ENCODE peak calls at places on chromosomes 12 and 14, in seven cellular contexts. One of them, this sample, is unnamed.

GRCh38 chr12:29752121-29752520 is 31.6 kb downstream of the TMTC1 start:
- DNase-seq in dorsolateral prefrontal cortex: no peak
- DNase-seq in astrocyte of the cerebellum: no peak
- DNase-seq in left lung: no peak
- DNase-seq in DND-41: no peak
- DNase-seq in ovary: no peak
- DNase-seq in aorta: no peak
- DNase-seq in this sample: no peak

GRCh38 chr12:22617630-22618029 is 7.3 kb upstream of the ETNK1 start:
- DNase-seq in astrocyte of the cerebellum: no peak
- DNase-seq in dorsolateral prefrontal cortex: no peak
- DNase-seq in ovary: no peak
- DNase-seq in aorta: no peak
- DNase-seq in DND-41: no peak
- DNase-seq in left lung: no peak
- DNase-seq in this sample: no peak

GRCh38 chr14:66117600-66117999 is 368.6 kb upstream of the CCDC196 start:
- DNase-seq in aorta: no peak
- DNase-seq in DND-41: no peak
- DNase-seq in ovary: no peak
- DNase-seq in dorsolateral prefrontal cortex: no peak
- DNase-seq in left lung: no peak
- DNase-seq in astrocyte of the cerebellum: peak; percentile 62
- DNase-seq in this sample: no peak

GRCh38 chr12:94263011-94263786 is 114.8 kb downstream of the PLXNC1 start:
- DNase-seq in astrocyte of the cerebellum: no peak
- DNase-seq in dorsolateral prefrontal cortex: no peak
- DNase-seq in aorta: no peak
- DNase-seq in DND-41: peak; percentile 72
- DNase-seq in left lung: no peak
- DNase-seq in ovary: peak; percentile 33
- DNase-seq in this sample: no peak

GRCh38 chr12:120013659-120014380 is 24.8 kb downstream of the BICDL1 start:
- DNase-seq in ovary: no peak
- DNase-seq in left lung: no peak
- DNase-seq in DND-41: no peak
- DNase-seq in aorta: no peak
- DNase-seq in astrocyte of the cerebellum: no peak
- DNase-seq in dorsolateral prefrontal cortex: no peak
- DNase-seq in this sample: no peak

GRCh38 chr14:96827310-96827709 is 30.1 kb downstream of the VRK1 start:
- DNase-seq in ovary: no peak
- DNase-seq in left lung: no peak
- DNase-seq in DND-41: no peak
- DNase-seq in astrocyte of the cerebellum: no peak
- DNase-seq in aorta: no peak
- DNase-seq in dorsolateral prefrontal cortex: no peak
- DNase-seq in this sample: no peak

GRCh38 chr12:32765906-32766305 is 10.2 kb upstream of the YARS2 start:
- DNase-seq in ovary: no peak
- DNase-seq in dorsolateral prefrontal cortex: no peak
- DNase-seq in astrocyte of the cerebellum: peak; percentile 20
- DNase-seq in aorta: no peak
- DNase-seq in left lung: no peak
- DNase-seq in DND-41: no peak
- DNase-seq in this sample: no peak

GRCh38 chr12:23560611-23561010 is 388.9 kb downstream of the SOX5 start:
- DNase-seq in aorta: no peak
- DNase-seq in dorsolateral prefrontal cortex: no peak
- DNase-seq in left lung: no peak
- DNase-seq in astrocyte of the cerebellum: no peak
- DNase-seq in DND-41: no peak
- DNase-seq in ovary: no peak
- DNase-seq in this sample: no peak

GRCh38 chr12:132327351-132328171 is 1.8 kb downstream of the GALNT9 start:
- DNase-seq in ovary: peak; percentile 29
- DNase-seq in left lung: peak; percentile 40
- DNase-seq in dorsolateral prefrontal cortex: peak; percentile 78
- DNase-seq in DND-41: peak; percentile 76
- DNase-seq in astrocyte of the cerebellum: peak; percentile 5
- DNase-seq in aorta: no peak
- DNase-seq in this sample: no peak

GRCh38 chr12:49971141-49971540 is 1.6 kb upstream of the AQP6 start:
- DNase-seq in DND-41: no peak
- DNase-seq in left lung: no peak
- DNase-seq in ovary: no peak
- DNase-seq in dorsolateral prefrontal cortex: no peak
- DNase-seq in astrocyte of the cerebellum: no peak
- DNase-seq in aorta: peak; percentile 42
- DNase-seq in this sample: no peak

GRCh38 chr12:70822431-70822830 is 98.1 kb downstream of the PTPRR start:
- DNase-seq in dorsolateral prefrontal cortex: no peak
- DNase-seq in astrocyte of the cerebellum: no peak
- DNase-seq in left lung: no peak
- DNase-seq in aorta: no peak
- DNase-seq in ovary: no peak
- DNase-seq in DND-41: no peak
- DNase-seq in this sample: no peak

GRCh38 chr12:39672976-39673375 is 53.4 kb upstream of the ABCD2 start:
- DNase-seq in ovary: no peak
- DNase-seq in DND-41: no peak
- DNase-seq in dorsolateral prefrontal cortex: no peak
- DNase-seq in aorta: no peak
- DNase-seq in astrocyte of the cerebellum: no peak
- DNase-seq in left lung: no peak
- DNase-seq in this sample: no peak

GRCh38 chr14:63854330-63854729 is 1.5 kb downstream of the SYNE2 start:
- DNase-seq in left lung: no peak
- DNase-seq in aorta: no peak
- DNase-seq in ovary: no peak
- DNase-seq in DND-41: no peak
- DNase-seq in dorsolateral prefrontal cortex: no peak
- DNase-seq in astrocyte of the cerebellum: no peak
- DNase-seq in this sample: no peak

GRCh38 chr12:117662220-117662619 is 300.8 kb upstream of the NOS1 start:
- DNase-seq in left lung: no peak
- DNase-seq in ovary: no peak
- DNase-seq in aorta: no peak
- DNase-seq in dorsolateral prefrontal cortex: no peak
- DNase-seq in DND-41: no peak
- DNase-seq in astrocyte of the cerebellum: no peak
- DNase-seq in this sample: no peak

GRCh38 chr12:71415336-71416231 is 24.0 kb upstream of the LGR5 start:
- DNase-seq in astrocyte of the cerebellum: peak; percentile 37
- DNase-seq in ovary: no peak
- DNase-seq in DND-41: peak; percentile 27
- DNase-seq in dorsolateral prefrontal cortex: no peak
- DNase-seq in aorta: no peak
- DNase-seq in left lung: no peak
- DNase-seq in this sample: no peak

GRCh38 chr14:94213021-94213420 is 38.9 kb downstream of the PPP4R4 start:
- DNase-seq in aorta: no peak
- DNase-seq in left lung: no peak
- DNase-seq in DND-41: no peak
- DNase-seq in ovary: no peak
- DNase-seq in dorsolateral prefrontal cortex: no peak
- DNase-seq in astrocyte of the cerebellum: no peak
- DNase-seq in this sample: no peak

GRCh38 chr14:75003250-75004027 is 718 bp downstream of the EIF2B2 start:
- DNase-seq in aorta: no peak
- DNase-seq in DND-41: no peak
- DNase-seq in astrocyte of the cerebellum: no peak
- DNase-seq in ovary: no peak
- DNase-seq in dorsolateral prefrontal cortex: no peak
- DNase-seq in left lung: no peak
- DNase-seq in this sample: no peak

GRCh38 chr12:109331546-109331945 is 16.2 kb upstream of the MYO1H start:
- DNase-seq in left lung: no peak
- DNase-seq in astrocyte of the cerebellum: no peak
- DNase-seq in dorsolateral prefrontal cortex: no peak
- DNase-seq in DND-41: no peak
- DNase-seq in ovary: no peak
- DNase-seq in aorta: no peak
- DNase-seq in this sample: no peak

GRCh38 chr12:49705479-49706267 is 1.5 kb downstream of the FMNL3 start:
- DNase-seq in dorsolateral prefrontal cortex: no peak
- DNase-seq in aorta: peak; percentile 81
- DNase-seq in astrocyte of the cerebellum: peak; percentile 53
- DNase-seq in DND-41: no peak
- DNase-seq in ovary: peak; percentile 47
- DNase-seq in left lung: peak; percentile 56
- DNase-seq in this sample: no peak

GRCh38 chr14:29810064-29810463 is 117.6 kb downstream of the PRKD1 start:
- DNase-seq in astrocyte of the cerebellum: no peak
- DNase-seq in DND-41: no peak
- DNase-seq in dorsolateral prefrontal cortex: no peak
- DNase-seq in left lung: no peak
- DNase-seq in ovary: no peak
- DNase-seq in aorta: no peak
- DNase-seq in this sample: no peak

GRCh38 chr12:122795807-122796206 is 21.4 kb downstream of the CCDC62 start:
- DNase-seq in ovary: no peak
- DNase-seq in DND-41: no peak
- DNase-seq in aorta: no peak
- DNase-seq in astrocyte of the cerebellum: no peak
- DNase-seq in left lung: no peak
- DNase-seq in dorsolateral prefrontal cortex: no peak
- DNase-seq in this sample: no peak

GRCh38 chr12:9910716-9911421 is 21.3 kb downstream of the CLEC2A start:
- DNase-seq in ovary: no peak
- DNase-seq in dorsolateral prefrontal cortex: no peak
- DNase-seq in left lung: no peak
- DNase-seq in DND-41: no peak
- DNase-seq in astrocyte of the cerebellum: no peak
- DNase-seq in aorta: no peak
- DNase-seq in this sample: no peak

GRCh38 chr12:122293081-122293480 is 26.8 kb upstream of the VPS33A start:
- DNase-seq in DND-41: no peak
- DNase-seq in dorsolateral prefrontal cortex: no peak
- DNase-seq in astrocyte of the cerebellum: no peak
- DNase-seq in left lung: no peak
- DNase-seq in aorta: no peak
- DNase-seq in ovary: no peak
- DNase-seq in this sample: no peak

GRCh38 chr14:38208825-38209562 is 1.3 kb downstream of the SSTR1 start:
- DNase-seq in dorsolateral prefrontal cortex: peak; percentile 39
- DNase-seq in astrocyte of the cerebellum: no peak
- DNase-seq in ovary: no peak
- DNase-seq in DND-41: no peak
- DNase-seq in aorta: peak; percentile 63
- DNase-seq in left lung: no peak
- DNase-seq in this sample: no peak

GRCh38 chr14:38211258-38211735 is 3.6 kb downstream of the SSTR1 start:
- DNase-seq in dorsolateral prefrontal cortex: no peak
- DNase-seq in aorta: no peak
- DNase-seq in DND-41: no peak
- DNase-seq in left lung: no peak
- DNase-seq in ovary: no peak
- DNase-seq in astrocyte of the cerebellum: no peak
- DNase-seq in this sample: no peak

GRCh38 chr14:38209572-38210159 is 2.0 kb downstream of the SSTR1 start:
- DNase-seq in DND-41: no peak
- DNase-seq in left lung: no peak
- DNase-seq in aorta: no peak
- DNase-seq in dorsolateral prefrontal cortex: no peak
- DNase-seq in ovary: no peak
- DNase-seq in astrocyte of the cerebellum: no peak
- DNase-seq in this sample: no peak

GRCh38 chr14:38210168-38210567 is 2.5 kb downstream of the SSTR1 start:
- DNase-seq in ovary: no peak
- DNase-seq in aorta: no peak
- DNase-seq in astrocyte of the cerebellum: no peak
- DNase-seq in DND-41: no peak
- DNase-seq in left lung: no peak
- DNase-seq in dorsolateral prefrontal cortex: peak; percentile 35
- DNase-seq in this sample: no peak

DNA sequence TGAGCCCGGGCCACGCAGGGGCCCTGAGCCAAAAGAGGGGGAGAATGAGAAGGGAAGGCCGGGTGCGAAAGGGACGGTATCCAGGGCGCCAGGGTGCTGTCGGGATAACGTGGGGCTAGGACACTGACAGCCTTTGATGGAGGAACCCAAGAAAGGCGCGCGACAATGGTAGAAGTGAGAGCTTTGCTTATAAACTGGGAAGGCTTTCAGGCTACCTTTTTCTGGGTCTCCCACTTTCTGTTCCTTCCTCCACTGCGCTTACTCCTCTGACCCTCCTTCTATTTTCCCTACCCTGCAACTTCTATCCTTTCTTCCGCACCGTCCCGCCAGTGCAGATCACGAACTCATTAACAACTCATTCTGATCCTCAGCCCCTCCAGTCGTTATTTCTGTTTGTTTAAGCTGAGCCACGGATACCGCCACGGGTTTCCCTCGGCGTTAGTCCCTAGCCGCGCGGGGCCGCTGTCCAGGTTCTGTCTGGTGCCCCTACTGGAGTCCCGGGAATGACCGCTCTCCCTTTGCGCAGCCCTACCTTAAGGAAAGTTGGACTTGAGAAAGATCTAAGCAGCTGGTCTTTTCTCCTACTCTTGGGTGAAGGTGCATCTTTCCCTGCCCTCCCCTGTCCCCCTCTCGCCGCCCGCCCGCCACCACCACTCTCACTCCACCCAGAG is 3.0 kb downstream of the SSTR1 start:
- DNase-seq in dorsolateral prefrontal cortex: no peak
- DNase-seq in left lung: no peak
- DNase-seq in DND-41: no peak
- DNase-seq in aorta: peak; percentile 73
- DNase-seq in ovary: no peak
- DNase-seq in astrocyte of the cerebellum: no peak
- DNase-seq in this sample: no peak
- H3K4me3 ChIP-seq in dorsolateral prefrontal cortex: peak overlapping the region; percentile 52
- H3K4me3 ChIP-seq in left lung: peak overlapping the region; percentile 3
- H3K4me3 ChIP-seq in DND-41: no peak overlapping the region
- H3K4me3 ChIP-seq in aorta: peak overlapping the region; percentile 22
- H3K4me3 ChIP-seq in ovary: no peak overlapping the region
- H3K4me3 ChIP-seq in astrocyte of the cerebellum: peak overlapping the region; percentile 41
- H3K4me3 ChIP-seq in this sample: peak overlapping the region; percentile 50

GRCh38 chr14:101716956-101717662 is 44.4 kb upstream of the PPP2R5C start:
- DNase-seq in astrocyte of the cerebellum: no peak
- DNase-seq in aorta: no peak
- DNase-seq in ovary: no peak
- DNase-seq in DND-41: no peak
- DNase-seq in dorsolateral prefrontal cortex: no peak
- DNase-seq in left lung: no peak
- DNase-seq in this sample: no peak
- H3K4me3 ChIP-seq in astrocyte of the cerebellum: no peak overlapping the region
- H3K4me3 ChIP-seq in aorta: no peak overlapping the region
- H3K4me3 ChIP-seq in ovary: no peak overlapping the region
- H3K4me3 ChIP-seq in DND-41: no peak overlapping the region
- H3K4me3 ChIP-seq in dorsolateral prefrontal cortex: no peak overlapping the region
- H3K4me3 ChIP-seq in left lung: no peak overlapping the region
- H3K4me3 ChIP-seq in this sample: no peak overlapping the region

GRCh38 chr12:38137716-38138115 is 178.9 kb upstream of the ALG10B start:
- DNase-seq in ovary: no peak
- DNase-seq in astrocyte of the cerebellum: no peak
- DNase-seq in dorsolateral prefrontal cortex: no peak
- DNase-seq in DND-41: no peak
- DNase-seq in aorta: no peak
- DNase-seq in left lung: no peak
- DNase-seq in this sample: no peak
- H3K4me3 ChIP-seq in ovary: no peak overlapping the region
- H3K4me3 ChIP-seq in astrocyte of the cerebellum: no peak overlapping the region
- H3K4me3 ChIP-seq in dorsolateral prefrontal cortex: no peak overlapping the region
- H3K4me3 ChIP-seq in DND-41: no peak overlapping the region
- H3K4me3 ChIP-seq in aorta: no peak overlapping the region
- H3K4me3 ChIP-seq in left lung: no peak overlapping the region
- H3K4me3 ChIP-seq in this sample: no peak overlapping the region

GRCh38 chr12:31215521-31216232 is 110.3 kb downstream of the SINHCAF start:
- DNase-seq in left lung: no peak
- DNase-seq in ovary: no peak
- DNase-seq in astrocyte of the cerebellum: no peak
- DNase-seq in dorsolateral prefrontal cortex: no peak
- DNase-seq in aorta: no peak
- DNase-seq in DND-41: no peak
- DNase-seq in this sample: no peak
- H3K4me3 ChIP-seq in left lung: no peak overlapping the region
- H3K4me3 ChIP-seq in ovary: no peak overlapping the region
- H3K4me3 ChIP-seq in astrocyte of the cerebellum: no peak overlapping the region
- H3K4me3 ChIP-seq in dorsolateral prefrontal cortex: no peak overlapping the region
- H3K4me3 ChIP-seq in aorta: no peak overlapping the region
- H3K4me3 ChIP-seq in DND-41: no peak overlapping the region
- H3K4me3 ChIP-seq in this sample: no peak overlapping the region